ENCODE peak calls at places on chromosome 15, in five cellular contexts. X is cardiac muscle cell, M is body of pancreas, D is heart left ventricle, L is GM12878. Y is an unnamed sample.

GRCh38 chr15:33742807-33743206 is 225.5 kb upstream of the CHRM5 start:
- DNase-seq in X (peak; percentile 44), L (no peak), M (no peak), D (no peak), Y (no peak)

GRCh38 chr15:94042163-94042954 is 189.0 kb upstream of the MCTP2 start:
- DNase-seq in M (no peak), X (peak; percentile 40), D (no peak), L (no peak), Y (no peak)

GRCh38 chr15:34755419-34755773 is 598 bp upstream of the GJD2 start:
- DNase-seq in X (no peak), M (no peak), L (no peak), D (no peak), Y (no peak)

GRCh38 chr15:81312790-81313543 is 11.0 kb downstream of the STARD5 start:
- DNase-seq in D (peak; percentile 57), X (peak; percentile 98), M (peak; percentile 34), L (no peak), Y (no peak)

GRCh38 chr15:87354661-87355410 is 901.7 kb downstream of the NTRK3 start:
- DNase-seq in M (no peak), D (no peak), X (peak; percentile 53), L (no peak), Y (no peak)

GRCh38 chr15:25246641-25247417 is 192.0 kb downstream of the UBE3A start:
- DNase-seq in X (no peak), L (no peak), M (peak; percentile 2), D (peak; percentile 9), Y (peak; percentile 36)

GRCh38 chr15:51802593-51802992 is 26.9 kb upstream of the TMOD3 start:
- DNase-seq in L (no peak), D (no peak), M (no peak), X (no peak), Y (no peak)

GRCh38 chr15:72786946-72787345 is 3.4 kb upstream of the ADPGK start:
- DNase-seq in D (no peak), M (no peak), L (no peak), X (no peak), Y (no peak)

GRCh38 chr15:57732526-57733331 is 26.2 kb downstream of the POLR2M start:
- DNase-seq in D (peak; percentile 37), L (no peak), M (peak; percentile 71), X (peak; percentile 74), Y (peak; percentile 62)

GRCh38 chr15:80275946-80276345 is 23.9 kb upstream of the CTXND1 start:
- DNase-seq in X (peak; percentile 29), M (peak; percentile 6), D (no peak), L (no peak), Y (no peak)

GRCh38 chr15:74453925-74454763 is 6.8 kb downstream of the UBL7 start:
- DNase-seq in M (no peak), L (no peak), X (no peak), D (no peak), Y (peak; percentile 38)

GRCh38 chr15:40339621-40339945 is 1.2 kb downstream of the CCDC9B start:
- DNase-seq in X (no peak), L (no peak), D (no peak), M (no peak), Y (peak; percentile 71)

GRCh38 chr15:40238927-40239591 is at the start of gene PAK6:
- DNase-seq in L (no peak), M (peak; percentile 83), D (no peak), X (peak; percentile 44), Y (peak; percentile 98)

GRCh38 chr15:67907175-67907723 is 67.4 kb upstream of the RNU6-1 start:
- DNase-seq in L (no peak), D (no peak), X (no peak), M (no peak), Y (no peak)

GRCh38 chr15:64695571-64695992 is 79.8 kb downstream of the RBPMS2 start:
- DNase-seq in D (no peak), L (no peak), M (no peak), X (no peak), Y (no peak)

GRCh38 chr15:80464952-80465645 is 60.9 kb downstream of the ARNT2 start:
- DNase-seq in X (peak; percentile 46), D (no peak), L (no peak), M (no peak), Y (no peak)

GRCh38 chr15:63405159-63405558 is 23.5 kb upstream of the CA12 start:
- DNase-seq in M (no peak), D (no peak), X (no peak), L (no peak), Y (no peak)

GRCh38 chr15:47756872-47757271 is 39.6 kb downstream of the SEMA6D start:
- DNase-seq in M (peak; percentile 11), D (no peak), L (no peak), X (peak; percentile 66), Y (peak; percentile 4)

GRCh38 chr15:66617137-66618090 is 51.6 kb upstream of the LCTL start:
- DNase-seq in X (peak; percentile 85), L (no peak), D (peak; percentile 72), M (peak; percentile 70), Y (peak; percentile 66)

GRCh38 chr15:97791824-97792792 is 168.4 kb upstream of the ARRDC4 start:
- DNase-seq in X (no peak), M (no peak), L (no peak), D (no peak), Y (peak; percentile 14)

GRCh38 chr15:43370975-43371974 is at the start of the genes TUBGCP4 and ZSCAN29:
- DNase-seq in X (peak; percentile 81), D (peak; percentile 84), M (peak; percentile 79), L (peak; percentile 34), Y (peak; percentile 99)

GRCh38 chr15:25987638-25988037 is 124.5 kb upstream of the ATP10A start:
- DNase-seq in L (no peak), X (no peak), D (no peak), M (no peak), Y (peak; percentile 39)

GRCh38 chr15:100765458-100766224 is 114.0 kb upstream of the ALDH1A3 start:
- DNase-seq in M (no peak), L (no peak), X (no peak), D (no peak), Y (peak; percentile 33)

GRCh38 chr15:41746802-41747201 is 27.5 kb upstream of the MAPKBP1 start:
- DNase-seq in L (no peak), X (no peak), D (no peak), M (no peak), Y (no peak)

GRCh38 chr15:78000089-78000926 is 77.2 kb downstream of the TBC1D2B start:
- DNase-seq in D (peak; percentile 61), X (peak; percentile 52), L (no peak), M (peak; percentile 98), Y (peak; percentile 98)

GRCh38 chr15:23073890-23074631 is 34.7 kb upstream of the TUBGCP5 start:
- DNase-seq in D (no peak), M (peak; percentile 66), X (no peak), L (no peak), Y (no peak)

GRCh38 chr15:58703610-58704009 is 45.9 kb downstream of the ADAM10 start:
- DNase-seq in L (no peak), X (no peak), D (no peak), M (no peak), Y (no peak)

GRCh38 chr15:55819397-55820034 is 76.6 kb upstream of the PRTG start:
- DNase-seq in X (no peak), L (no peak), M (no peak), D (no peak), Y (no peak)

DNA sequence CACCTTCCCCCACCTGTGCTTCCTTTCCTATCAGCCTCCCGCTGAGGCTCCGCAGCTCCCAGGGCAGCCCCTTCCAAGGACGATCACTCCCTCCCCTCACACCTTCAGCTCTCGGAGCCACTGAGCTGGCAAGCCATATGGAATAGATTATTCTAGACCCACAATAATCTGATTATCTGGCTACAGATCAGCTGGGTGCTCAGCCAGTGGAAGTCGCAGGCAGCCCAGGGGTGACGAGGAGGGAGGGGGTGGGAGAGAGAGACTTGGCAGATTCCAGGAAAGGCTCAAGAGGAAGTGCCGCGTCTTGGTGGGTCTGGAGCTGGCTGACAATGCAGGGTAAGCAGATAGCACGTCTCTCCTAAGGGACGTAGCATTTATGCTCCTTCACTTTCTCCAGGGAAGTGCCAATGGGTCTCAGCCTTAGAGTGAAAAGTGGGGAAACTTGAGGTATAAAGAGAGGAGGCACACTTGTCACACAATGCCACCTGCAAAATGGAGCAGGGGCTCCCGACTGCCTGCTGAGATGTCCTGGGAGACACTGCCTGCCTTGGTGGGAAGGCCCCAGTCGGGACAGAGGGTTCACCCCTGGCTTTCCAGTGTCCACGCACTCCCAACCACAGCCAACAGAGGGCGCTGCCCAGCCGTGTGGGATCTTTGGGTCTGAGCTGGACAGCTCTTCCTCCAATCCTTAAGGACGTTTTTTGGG is 9.4 kb upstream of the MESP1 start:
- DNase-seq in D (peak; percentile 77), M (peak; percentile 90), X (peak; percentile 79), L (no peak), Y (peak; percentile 95)
- H3K4me3 ChIP-seq in D (no peak overlapping the region), M (no peak overlapping the region), X (no peak overlapping the region), L (no peak overlapping the region), Y (peak overlapping the region; percentile 12)

GRCh38 chr15:90075420-90076289 is 26.6 kb downstream of the IDH2 start:
- DNase-seq in L (no peak), D (no peak), X (no peak), M (peak; percentile 88), Y (peak; percentile 82)

GRCh38 chr15:90074023-90074422 is 28.2 kb downstream of the IDH2 start:
- DNase-seq in L (no peak), M (peak; percentile 76), X (no peak), D (no peak), Y (no peak)

GRCh38 chr15:90078965-90079364 is 23.3 kb downstream of the IDH2 start:
- DNase-seq in X (no peak), M (no peak), L (no peak), D (no peak), Y (no peak)

GRCh38 chr15:90074916-90075315 is 27.4 kb downstream of the IDH2 start:
- DNase-seq in M (no peak), D (no peak), X (no peak), L (no peak), Y (no peak)

GRCh38 chr15:90076716-90077115 is 25.6 kb downstream of the IDH2 start:
- DNase-seq in M (no peak), D (no peak), X (no peak), L (no peak), Y (no peak)
- H3K36me3 ChIP-seq in M (no peaks in the 10 kb centered on the region), D (no peaks in the 10 kb centered on the region), X (peaks cover 5% of the 10 kb centered on the region), L (peaks cover 42% of the 10 kb centered on the region), Y (peaks cover 1% of the 10 kb centered on the region)

DNA sequence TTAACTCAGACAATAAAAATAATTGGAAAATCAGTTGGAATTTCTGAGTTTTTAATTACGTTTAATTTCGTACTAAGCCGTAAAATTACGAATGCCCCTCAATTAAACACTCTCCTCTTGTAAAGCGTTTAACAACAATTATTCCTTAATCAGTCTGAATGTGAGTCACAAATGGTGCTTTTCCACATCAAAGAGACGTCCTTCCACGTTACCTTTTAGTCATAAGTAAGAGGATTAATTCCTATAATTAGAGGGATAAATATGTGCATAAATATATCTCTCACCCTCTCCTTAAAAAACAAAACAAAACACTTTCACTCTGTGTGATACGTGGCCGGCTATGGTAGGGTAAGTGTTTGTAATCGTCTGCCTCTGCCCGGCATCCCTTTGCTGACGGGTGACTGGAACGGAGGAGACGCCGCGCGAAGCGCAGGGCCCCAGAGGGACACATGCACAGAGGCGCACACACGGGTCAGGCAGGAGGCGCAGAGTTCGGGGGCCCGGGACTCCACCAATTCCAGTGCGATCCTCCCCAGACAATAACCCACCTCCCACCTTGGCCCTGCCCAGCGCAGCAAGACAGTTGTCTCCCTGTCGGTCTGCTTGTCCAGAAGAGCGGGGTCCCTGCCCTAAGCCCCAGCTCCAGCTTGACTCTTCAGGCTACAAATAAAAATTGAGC is 9.7 kb upstream of the MEIS2 start:
- DNase-seq in X (peak; percentile 82), L (no peak), D (peak; percentile 60), M (peak; percentile 62), Y (peak; percentile 68)
- H3K27me3 ChIP-seq in X (no peaks in the 10 kb centered on the region), L (peaks cover 25% of the 10 kb centered on the region), D (no peaks in the 10 kb centered on the region), M (no peaks in the 10 kb centered on the region), Y (peaks cover 80% of the 10 kb centered on the region)

GRCh38 chr15:85414495-85414894 is 34.1 kb downstream of the AKAP13 start:
- DNase-seq in L (no peak), D (no peak), M (no peak), X (peak; percentile 55), Y (no peak)
- H3K4me3 ChIP-seq in L (peak overlapping the region; percentile 21), D (no peak overlapping the region), M (no peak overlapping the region), X (no peak overlapping the region), Y (no peak overlapping the region)

GRCh38 chr15:98916826-98917225 is 90.8 kb downstream of the PGPEP1L start:
- DNase-seq in X (no peak), D (no peak), L (no peak), M (no peak), Y (no peak)
- H3K36me3 ChIP-seq in X (peaks cover 41% of the 10 kb centered on the region), D (peaks cover 26% of the 10 kb centered on the region), L (no peaks in the 10 kb centered on the region), M (no peaks in the 10 kb centered on the region), Y (peaks cover 48% of the 10 kb centered on the region)